ENCODE peak calls at places on chromosomes 7 and 10, in seven cellular contexts. H, X, B, W, Y, D and C are unnamed samples.

GRCh38 chr7:4871930-4872675 is 10.3 kb upstream of the PAPOLB start:
- DNase-seq in W (no peak), H (no peak), Y (no peak), B (no peak), D (no peak), X (no peak), C (no peak)

GRCh38 chr10:3761916-3762708 is 22.9 kb downstream of the KLF6 start:
- DNase-seq in D (no peak), B (no peak), W (no peak), H (peak), Y (no peak), X (no peak), C (no peak)

GRCh38 chr10:27223964-27224363 is 16.6 kb downstream of the ACBD5 start:
- DNase-seq in Y (peak), D (no peak), W (peak), B (no peak), H (peak), X (peak), C (no peak)

GRCh38 chr7:132140341-132140740 is 435.9 kb downstream of the PLXNA4 start:
- DNase-seq in Y (no peak), D (no peak), W (no peak), X (peak), B (no peak), H (no peak), C (no peak)

GRCh38 chr10:10798021-10798420 is 219.7 kb upstream of the CELF2 start:
- DNase-seq in W (no peak), D (no peak), H (no peak), Y (no peak), X (no peak), B (no peak), C (no peak)

GRCh38 chr7:128921866-128922440 is 11.4 kb upstream of the KCP start:
- DNase-seq in W (no peak), B (no peak), H (no peak), D (no peak), X (no peak), Y (no peak), C (no peak)

GRCh38 chr7:104059103-104059502 is 69.6 kb upstream of the RELN start:
- DNase-seq in X (no peak), D (no peak), H (no peak), B (no peak), Y (no peak), W (no peak), C (no peak)

GRCh38 chr7:5502726-5503243 is 79.2 kb upstream of the TNRC18 start:
- DNase-seq in D (no peak), B (no peak), W (no peak), H (no peak), X (no peak), Y (no peak), C (no peak)